ENCODE peak calls at places on chromosomes 6 and 20, in ten cellular contexts. I is neural progenitor cell; R is activated CD4-positive, CD25-positive, alpha-beta regulatory T cell; Z is H7; D is NCI-H460; V is EH; H is head of caudate nucleus; M is substantia nigra; X is NCI-H446; Y is left lung. A is an unnamed sample.
A peak's percentile ranks its signal among the peaks of the same experiment; 100 is the strongest.

GRCh38 chr6:151385177-151385576 is 6.2 kb downstream of the ZBTB2 start:
- DNase-seq in Y (no peak), I (no peak), D (no peak), X (no peak), H (no peak), V (no peak), R (no peak), M (no peak), Z (no peak), A (no peak)

GRCh38 chr20:45851501-45851900 is 5.7 kb downstream of the ACOT8 start:
- DNase-seq in H (no peak), Z (no peak), D (no peak), V (no peak), I (no peak), Y (no peak), R (no peak), M (no peak), X (no peak), A (no peak)

GRCh38 chr6:39188577-39188976 is 40.7 kb downstream of the KCNK5 start:
- DNase-seq in Z (no peak), D (no peak), Y (no peak), R (no peak), H (no peak), I (no peak), M (no peak), V (no peak), X (no peak), A (no peak)

GRCh38 chr6:42890311-42891198 is 11.1 kb downstream of the RPL7L1 start:
- DNase-seq in Z (peak; percentile 93), V (peak; percentile 97), X (peak; percentile 76), I (peak; percentile 96), H (peak; percentile 93), Y (peak; percentile 94), R (peak; percentile 77), M (peak; percentile 86), D (peak; percentile 91), A (peak; percentile 97)

GRCh38 chr20:41352106-41352505 is 11.5 kb downstream of the LPIN3 start:
- DNase-seq in I (peak; percentile 24), R (no peak), V (no peak), Z (peak; percentile 82), X (no peak), Y (no peak), M (no peak), H (no peak), D (no peak), A (no peak)

GRCh38 chr6:161303628-161304340 is 29.9 kb upstream of the AGPAT4 start:
- DNase-seq in M (no peak), Y (no peak), D (no peak), R (no peak), V (no peak), I (no peak), Z (no peak), H (no peak), X (no peak), A (no peak)

GRCh38 chr6:137313928-137314855 is 95.0 kb upstream of the IFNGR1 start:
- DNase-seq in M (peak; percentile 38), R (peak; percentile 43), I (peak; percentile 87), H (peak; percentile 74), Y (no peak), X (peak; percentile 72), V (peak; percentile 67), D (peak; percentile 56), Z (peak; percentile 39), A (peak; percentile 55)

GRCh38 chr20:33812673-33813462 is 1.7 kb downstream of the CHMP4B start:
- DNase-seq in D (no peak), V (peak; percentile 28), X (peak; percentile 15), I (peak; percentile 58), Y (no peak), R (no peak), M (no peak), Z (peak; percentile 54), H (no peak), A (peak; percentile 50)

GRCh38 chr20:61756446-61756845 is 309.2 kb downstream of the TAF4 start:
- DNase-seq in I (no peak), R (no peak), Z (peak; percentile 77), M (no peak), V (no peak), Y (peak; percentile 24), H (no peak), X (no peak), D (no peak), A (no peak)

GRCh38 chr6:21033095-21033494 is 498.8 kb downstream of the CDKAL1 start:
- DNase-seq in I (no peak), X (no peak), Z (no peak), R (no peak), D (no peak), H (no peak), M (no peak), Y (no peak), V (no peak), A (no peak)

GRCh38 chr6:3349388-3350251 is 90.9 kb downstream of the PSMG4 start:
- DNase-seq in H (no peak), X (no peak), Z (no peak), D (no peak), V (no peak), I (no peak), M (no peak), Y (no peak), R (no peak), A (no peak)

GRCh38 chr20:6731951-6732580 is 35.4 kb upstream of the BMP2 start:
- DNase-seq in R (no peak), Z (no peak), I (no peak), D (no peak), Y (no peak), H (peak; percentile 65), M (no peak), V (no peak), X (no peak), A (peak; percentile 15)

GRCh38 chr20:24768226-24768625 is 180.8 kb upstream of the CST7 start:
- DNase-seq in H (no peak), I (no peak), Z (no peak), X (no peak), Y (no peak), R (no peak), M (no peak), V (no peak), D (no peak), A (no peak)

GRCh38 chr6:2450546-2450945 is 205.1 kb upstream of the GMDS start:
- DNase-seq in H (no peak), Z (no peak), X (no peak), I (no peak), R (no peak), Y (no peak), D (no peak), V (peak; percentile 19), M (no peak), A (peak; percentile 5)

GRCh38 chr6:35078226-35078850 is 62.8 kb downstream of the TCP11 start:
- DNase-seq in Y (no peak), H (no peak), V (no peak), M (no peak), D (no peak), X (no peak), Z (no peak), R (no peak), I (no peak), A (no peak)

GRCh38 chr20:31838646-31839292 is 6.6 kb downstream of the FOXS1 start:
- DNase-seq in H (no peak), X (no peak), D (no peak), Y (no peak), I (no peak), R (no peak), M (no peak), Z (no peak), V (peak; percentile 53), A (no peak)

GRCh38 chr20:49483706-49484101 is 1.2 kb upstream of the KCNB1 start:
- DNase-seq in V (no peak), X (no peak), M (no peak), R (no peak), Z (no peak), Y (no peak), D (no peak), H (no peak), I (peak; percentile 56), A (no peak)

GRCh38 chr6:73888050-73888449 is 192.0 kb downstream of the CD109 start:
- DNase-seq in X (no peak), I (no peak), H (no peak), M (no peak), V (no peak), R (no peak), Z (no peak), Y (no peak), D (no peak), A (no peak)

GRCh38 chr6:128305976-128306375 is 214.4 kb downstream of the PTPRK start:
- DNase-seq in X (no peak), M (no peak), Y (no peak), R (no peak), H (no peak), D (no peak), I (no peak), Z (no peak), V (peak; percentile 9), A (no peak)

GRCh38 chr6:26053929-26054658 is 33.1 kb upstream of the HFE start:
- DNase-seq in D (no peak), R (no peak), I (no peak), M (no peak), Y (no peak), X (no peak), H (no peak), V (peak; percentile 33), Z (no peak), A (no peak)

GRCh38 chr20:32970115-32970972 is 33.9 kb downstream of the SUN5 start:
- DNase-seq in Z (peak; percentile 19), D (no peak), R (no peak), X (no peak), V (no peak), Y (no peak), I (no peak), M (no peak), H (peak; percentile 6), A (no peak)

GRCh38 chr6:119280586-119281163 is 68.9 kb downstream of the MAN1A1 start:
- DNase-seq in V (no peak), R (no peak), Z (no peak), Y (peak; percentile 29), D (no peak), I (no peak), H (no peak), X (peak; percentile 5), M (no peak), A (no peak)

GRCh38 chr6:143111443-143111842 is 50.8 kb downstream of the AIG1 start:
- DNase-seq in M (no peak), V (no peak), Y (no peak), I (no peak), H (no peak), R (no peak), X (no peak), Z (no peak), D (no peak), A (no peak)

GRCh38 chr20:50826121-50826520 is 31.3 kb downstream of the BCAS4 start:
- DNase-seq in D (no peak), R (no peak), Z (no peak), I (no peak), H (no peak), Y (no peak), M (no peak), V (peak; percentile 44), X (no peak), A (no peak)

GRCh38 chr6:143579703-143580102 is 68.2 kb upstream of the FUCA2 start:
- DNase-seq in Y (no peak), V (peak; percentile 93), X (peak; percentile 42), R (no peak), I (no peak), D (no peak), Z (no peak), M (no peak), H (no peak), A (peak; percentile 54)